ENCODE peak calls at places on chromosomes 13 and 19, in eight cellular contexts. I is fibroblast of the aortic adventitia, K is brain microvascular endothelial cell, X is BJ, W is psoas muscle, S is endothelial cell of umbilical vein, B is lower leg skin, Y is AG10803. Q is an unnamed sample.

GRCh38 chr19:56477429-56478338 is 539 bp upstream of the ZNF667 start:
- DNase-seq in I (peak; percentile 89), K (peak; percentile 90), X (peak; percentile 63), W (peak; percentile 94), S (peak; percentile 82), B (peak; percentile 77), Y (peak; percentile 91), Q (peak; percentile 48)

GRCh38 chr13:33678906-33679657 is 138.9 kb upstream of the RFC3 start:
- DNase-seq in I (peak; percentile 87), K (peak; percentile 67), X (no peak), W (peak; percentile 21), S (peak; percentile 95), B (peak; percentile 15), Y (peak; percentile 81), Q (peak; percentile 35)

GRCh38 chr13:106555631-106556328 is 12.2 kb downstream of the ARGLU1 start:
- DNase-seq in I (peak; percentile 32), K (no peak), X (no peak), W (no peak), S (no peak), B (no peak), Y (no peak), Q (no peak)

GRCh38 chr13:113647351-113648217 is 10.4 kb downstream of the ATP4B start:
- DNase-seq in I (peak; percentile 51), K (no peak), X (no peak), W (peak; percentile 76), S (peak; percentile 49), B (peak; percentile 79), Y (peak; percentile 48), Q (no peak)

GRCh38 chr19:40274585-40275544 is 10.3 kb downstream of the AKT2 start:
- DNase-seq in I (no peak), K (no peak), X (no peak), W (no peak), S (no peak), B (no peak), Y (no peak), Q (no peak)

GRCh38 chr19:57830071-57830602 is at the start of gene ZNF587B:
- DNase-seq in I (peak; percentile 62), K (peak; percentile 78), X (no peak), W (peak; percentile 60), S (peak; percentile 48), B (peak; percentile 26), Y (no peak), Q (no peak)

GRCh38 chr13:98944336-98944735 is 33.5 kb downstream of the DOCK9 start:
- DNase-seq in I (peak; percentile 21), K (no peak), X (no peak), W (no peak), S (no peak), B (no peak), Y (peak; percentile 18), Q (no peak)

GRCh38 chr19:30857388-30857787 is 485.2 kb downstream of the ZNF536 start:
- DNase-seq in I (no peak), K (no peak), X (no peak), W (no peak), S (no peak), B (no peak), Y (no peak), Q (no peak)

GRCh38 chr13:113979791-113980471 is 6.1 kb upstream of the C13orf46 start:
- DNase-seq in I (no peak), K (no peak), X (no peak), W (peak; percentile 7), S (no peak), B (no peak), Y (no peak), Q (no peak)

GRCh38 chr13:84500016-84500415 is 617.7 kb upstream of the SLITRK1 start:
- DNase-seq in I (peak; percentile 57), K (no peak), X (peak; percentile 1), W (no peak), S (no peak), B (no peak), Y (peak; percentile 14), Q (peak; percentile 7)

GRCh38 chr13:101640797-101641400 is 188.4 kb downstream of the ITGBL1 start:
- DNase-seq in I (peak; percentile 77), K (peak; percentile 34), X (peak; percentile 76), W (no peak), S (peak; percentile 68), B (no peak), Y (peak; percentile 86), Q (peak; percentile 35)

GRCh38 chr19:39557791-39558622 is 18.0 kb upstream of the EID2 start:
- DNase-seq in I (peak; percentile 8), K (peak; percentile 18), X (no peak), W (no peak), S (no peak), B (no peak), Y (no peak), Q (no peak)

GRCh38 chr13:48414501-48414900 is 1.6 kb upstream of the LPAR6 start:
- DNase-seq in I (no peak), K (no peak), X (no peak), W (no peak), S (no peak), B (no peak), Y (no peak), Q (no peak)

GRCh38 chr13:48412881-48413351 is at the start of gene LPAR6:
- DNase-seq in I (peak; percentile 79), K (peak; percentile 42), X (peak; percentile 48), W (no peak), S (peak; percentile 88), B (no peak), Y (peak; percentile 53), Q (no peak)

GRCh38 chr13:48411281-48412099 is 1.4 kb downstream of the LPAR6 start:
- DNase-seq in I (peak; percentile 29), K (no peak), X (no peak), W (no peak), S (peak; percentile 59), B (no peak), Y (no peak), Q (no peak)

GRCh38 chr13:48412100-48412556 is 785 bp downstream of the LPAR6 start:
- DNase-seq in I (peak; percentile 44), K (no peak), X (no peak), W (no peak), S (peak; percentile 64), B (no peak), Y (no peak), Q (no peak)

DNA sequence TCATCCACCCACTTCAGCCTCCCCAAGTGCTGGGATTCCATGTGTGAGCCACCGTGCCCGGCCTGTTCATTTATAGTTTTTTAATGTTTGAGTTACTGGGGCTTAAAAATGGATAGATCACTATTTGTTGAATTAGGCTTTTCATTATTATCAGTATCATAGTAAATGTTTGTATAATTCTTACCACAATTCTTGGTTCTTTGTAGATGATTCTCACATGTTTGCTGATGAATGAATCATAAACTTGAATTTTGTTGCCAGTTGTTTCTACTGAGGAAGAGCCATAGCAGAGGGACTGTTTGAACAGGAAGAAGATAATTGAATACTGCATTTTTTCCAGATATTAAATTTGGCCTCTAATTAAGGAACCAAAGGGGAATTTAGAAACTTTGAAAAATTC is 2.6 kb upstream of the LPAR6 start:
- DNase-seq in I (no peak), K (no peak), X (no peak), W (no peak), S (no peak), B (no peak), Y (no peak), Q (no peak)
- H3K4me3 ChIP-seq in I (no peak overlapping the region), K (no peak overlapping the region), X (no peak overlapping the region), W (no peak overlapping the region), S (no peak overlapping the region), B (no peak overlapping the region), Y (no peak overlapping the region), Q (no peak overlapping the region)

DNA sequence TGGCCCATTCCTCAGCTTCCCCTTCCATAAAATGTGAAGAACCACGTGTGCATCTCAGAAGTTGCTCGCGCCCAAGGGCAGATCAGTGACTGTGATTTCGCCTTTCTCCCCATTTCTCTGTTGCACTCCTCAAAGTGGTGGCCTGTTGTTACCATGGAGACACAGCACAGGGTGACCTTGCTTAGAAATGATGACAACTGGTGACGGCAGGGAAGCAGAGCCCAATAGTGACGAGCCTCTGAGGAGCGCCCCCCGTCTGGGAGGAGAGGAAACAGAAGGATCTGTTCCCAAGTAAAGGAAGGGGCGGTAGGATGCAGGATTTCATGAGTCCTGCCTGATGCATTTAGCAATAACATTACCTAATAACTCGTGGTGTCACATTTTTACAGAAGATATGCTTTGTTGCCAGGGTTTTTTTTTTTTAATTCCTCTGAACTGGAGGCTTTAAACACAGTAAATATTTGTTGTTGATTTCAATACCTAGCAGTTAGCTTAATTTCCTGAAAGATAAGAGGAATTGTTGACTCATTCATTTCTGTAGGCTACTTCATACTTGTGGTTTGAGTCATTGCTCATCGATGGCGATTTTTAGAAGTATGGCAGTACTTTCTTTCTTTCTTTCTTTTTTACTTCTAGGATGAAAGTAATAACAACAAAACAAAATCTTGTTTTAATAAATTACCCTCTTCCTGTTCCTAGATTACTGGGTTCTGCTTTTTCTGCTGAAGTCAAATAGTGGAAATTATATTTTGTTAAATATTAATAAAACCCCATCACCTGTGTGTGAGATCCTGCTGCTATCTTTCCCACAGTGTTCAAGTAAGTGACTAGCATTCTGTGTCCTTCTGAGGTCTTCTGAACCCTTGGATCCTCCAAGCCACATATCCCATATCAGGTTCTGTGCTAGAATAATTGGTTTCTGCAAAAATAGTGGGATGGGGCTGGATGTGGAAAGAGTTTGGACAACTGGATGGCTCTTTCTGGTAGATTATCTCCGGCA is 36.0 kb downstream of the MBNL2 start:
- DNase-seq in I (peak; percentile 92), K (peak; percentile 97), X (peak; percentile 68), W (peak; percentile 79), S (peak; percentile 98), B (peak; percentile 61), Y (peak; percentile 88), Q (peak; percentile 78)
- TF ChIP-seq CTCF in I (peak; percentile 43), K (peak; percentile 55), X (peak; percentile 34), W (no peak), S (no peak), B (no peak), Y (peak; percentile 37), Q (peak; percentile 12)

GRCh38 chr19:34667349-34668076 is 9.4 kb downstream of the SCGB2B2 start:
- DNase-seq in I (peak; percentile 44), K (no peak), X (no peak), W (no peak), S (peak; percentile 8), B (no peak), Y (peak; percentile 29), Q (no peak)

GRCh38 chr19:34666200-34666957 is 10.6 kb downstream of the SCGB2B2 start:
- DNase-seq in I (no peak), K (no peak), X (no peak), W (no peak), S (no peak), B (no peak), Y (no peak), Q (no peak)

GRCh38 chr19:34671972-34672371 is 5.0 kb downstream of the SCGB2B2 start:
- DNase-seq in I (no peak), K (no peak), X (no peak), W (no peak), S (no peak), B (no peak), Y (no peak), Q (no peak)

GRCh38 chr19:34666958-34667265 is 10.0 kb downstream of the SCGB2B2 start:
- DNase-seq in I (no peak), K (no peak), X (no peak), W (no peak), S (no peak), B (no peak), Y (no peak), Q (no peak)

GRCh38 chr19:34669305-34669704 is 7.7 kb downstream of the SCGB2B2 start:
- DNase-seq in I (no peak), K (no peak), X (no peak), W (no peak), S (no peak), B (no peak), Y (no peak), Q (no peak)
- H3K4me3 ChIP-seq in I (no peak overlapping the region), K (no peak overlapping the region), X (no peak overlapping the region), W (no peak overlapping the region), S (no peak overlapping the region), B (no peak overlapping the region), Y (no peak overlapping the region), Q (no peak overlapping the region)

GRCh38 chr19:51904331-51905165 is at the start of gene ZNF649:
- DNase-seq in I (peak; percentile 82), K (peak; percentile 81), X (no peak), W (peak; percentile 87), S (peak; percentile 84), B (peak; percentile 71), Y (peak; percentile 82), Q (peak; percentile 43)
- TF ChIP-seq CTCF in I (peak; percentile 4), K (peak; percentile 21), X (no peak), W (no peak), S (no peak), B (no peak), Y (no peak), Q (no peak)